ENCODE peak calls at places on chromosomes 3 and 15, in eight cellular contexts. W, M, Z, I, N, J, Q and D are unnamed samples.

GRCh38 chr15:80155001-80155377 is 2.2 kb downstream of the FAH start:
- DNase-seq in W (no peak), M (peak), Z (no peak), I (no peak), N (no peak), J (peak), Q (no peak), D (no peak)

GRCh38 chr15:73935547-73935946 is 9.3 kb downstream of the LOXL1 start:
- DNase-seq in W (no peak), M (peak), Z (peak), I (no peak), N (no peak), J (no peak), Q (no peak), D (no peak)

GRCh38 chr3:16404349-16404895 is 109.1 kb downstream of the RFTN1 start:
- DNase-seq in W (no peak), M (no peak), Z (no peak), I (no peak), N (no peak), J (no peak), Q (no peak), D (no peak)

GRCh38 chr15:63973212-63974009 is 72.9 kb downstream of the DAPK2 start:
- DNase-seq in W (no peak), M (peak), Z (peak), I (no peak), N (no peak), J (no peak), Q (no peak), D (no peak)

GRCh38 chr3:13103416-13104058 is 30.3 kb upstream of the IQSEC1 start:
- DNase-seq in W (no peak), M (no peak), Z (no peak), I (no peak), N (no peak), J (no peak), Q (peak), D (no peak)

GRCh38 chr3:143078883-143079282 is 40.7 kb upstream of the CHST2 start:
- DNase-seq in W (no peak), M (peak), Z (peak), I (no peak), N (no peak), J (peak), Q (no peak), D (no peak)

GRCh38 chr15:67744331-67745058 is 80.8 kb upstream of the SKOR1 start:
- DNase-seq in W (no peak), M (no peak), Z (no peak), I (no peak), N (no peak), J (no peak), Q (no peak), D (no peak)

GRCh38 chr15:80841537-80841936 is 62.4 kb downstream of the CEMIP start:
- DNase-seq in W (no peak), M (no peak), Z (no peak), I (no peak), N (no peak), J (no peak), Q (no peak), D (no peak)

GRCh38 chr3:125110876-125111480 is 55.2 kb upstream of the HEG1 start:
- DNase-seq in W (no peak), M (no peak), Z (no peak), I (no peak), N (no peak), J (no peak), Q (no peak), D (no peak)

GRCh38 chr15:52730163-52730562 is 51.0 kb upstream of the ATOSA start:
- DNase-seq in W (no peak), M (peak), Z (peak), I (no peak), N (no peak), J (peak), Q (no peak), D (no peak)

GRCh38 chr15:50049871-50050270 is 69.2 kb downstream of the ATP8B4 start:
- DNase-seq in W (no peak), M (peak), Z (peak), I (no peak), N (no peak), J (peak), Q (no peak), D (no peak)

GRCh38 chr15:69391046-69391757 is 22.9 kb upstream of the KIF23 start:
- DNase-seq in W (no peak), M (no peak), Z (no peak), I (no peak), N (no peak), J (no peak), Q (no peak), D (no peak)

GRCh38 chr15:101188517-101189340 is 63.1 kb downstream of the CHSY1 start:
- DNase-seq in W (no peak), M (peak), Z (peak), I (no peak), N (no peak), J (peak), Q (no peak), D (no peak)

GRCh38 chr15:27365441-27365840 is 394.5 kb downstream of the GABRG3 start:
- DNase-seq in W (no peak), M (no peak), Z (no peak), I (no peak), N (no peak), J (no peak), Q (no peak), D (no peak)

GRCh38 chr3:165195628-165196576 is at the start of gene SLITRK3:
- DNase-seq in W (no peak), M (no peak), Z (no peak), I (peak), N (no peak), J (no peak), Q (no peak), D (peak)

GRCh38 chr3:139695007-139695406 is 17.2 kb upstream of the NMNAT3 start:
- DNase-seq in W (no peak), M (no peak), Z (no peak), I (no peak), N (no peak), J (no peak), Q (no peak), D (no peak)

GRCh38 chr3:116815831-116816588 is 106.4 kb downstream of the TUSC7 start:
- DNase-seq in W (no peak), M (peak), Z (peak), I (no peak), N (no peak), J (peak), Q (no peak), D (no peak)

GRCh38 chr3:31871939-31872507 is 109.0 kb downstream of the OSBPL10 start:
- DNase-seq in W (no peak), M (no peak), Z (no peak), I (no peak), N (no peak), J (no peak), Q (no peak), D (no peak)

GRCh38 chr3:45870099-45870498 is 16.2 kb upstream of the CCR9 start:
- DNase-seq in W (no peak), M (no peak), Z (no peak), I (no peak), N (no peak), J (no peak), Q (no peak), D (no peak)

GRCh38 chr15:62391565-62392262 is 226.6 kb upstream of the C2CD4B start:
- DNase-seq in W (peak), M (peak), Z (peak), I (peak), N (peak), J (peak), Q (peak), D (peak)

GRCh38 chr3:128495435-128495970 is 2.5 kb upstream of the GATA2 start:
- DNase-seq in W (no peak), M (no peak), Z (no peak), I (no peak), N (no peak), J (no peak), Q (no peak), D (peak)

GRCh38 chr3:190883973-190884832 is 21.7 kb upstream of the GMNC start:
- DNase-seq in W (no peak), M (peak), Z (peak), I (peak), N (no peak), J (peak), Q (no peak), D (peak)

GRCh38 chr3:180700941-180701340 is 21.7 kb upstream of the CCDC39 start:
- DNase-seq in W (no peak), M (no peak), Z (no peak), I (no peak), N (no peak), J (no peak), Q (no peak), D (no peak)

GRCh38 chr3:5583920-5584319 is 396.4 kb downstream of the EDEM1 start:
- DNase-seq in W (no peak), M (no peak), Z (no peak), I (no peak), N (no peak), J (no peak), Q (no peak), D (no peak)
- TF ChIP-seq CTCF in W (no peak), M (no peak), Z (no peak), I (no peak), N (no peak), J (no peak), Q (no peak), D (no peak)

GRCh38 chr3:55483196-55484095 is 3.7 kb downstream of the WNT5A start:
- DNase-seq in W (no peak), M (no peak), Z (no peak), I (no peak), N (no peak), J (no peak), Q (no peak), D (peak)

GRCh38 chr3:55484191-55484644 is 2.9 kb downstream of the WNT5A start:
- DNase-seq in W (no peak), M (no peak), Z (no peak), I (no peak), N (peak), J (no peak), Q (no peak), D (no peak)

GRCh38 chr3:55482496-55483195 is 4.5 kb downstream of the WNT5A start:
- DNase-seq in W (no peak), M (no peak), Z (peak), I (peak), N (no peak), J (no peak), Q (no peak), D (peak)

GRCh38 chr3:55481918-55482495 is 5.1 kb downstream of the WNT5A start:
- DNase-seq in W (no peak), M (peak), Z (peak), I (peak), N (no peak), J (no peak), Q (no peak), D (peak)

GRCh38 chr3:55481067-55481917 is 5.8 kb downstream of the WNT5A start:
- DNase-seq in W (no peak), M (peak), Z (peak), I (peak), N (peak), J (peak), Q (no peak), D (peak)
- TF ChIP-seq CTCF in W (no peak), M (no peak), Z (peak), I (no peak), N (no peak), J (no peak), Q (no peak), D (no peak)

GRCh38 chr15:23039151-23039916 is at the start of gene TUBGCP5:
- DNase-seq in W (peak), M (peak), Z (peak), I (peak), N (peak), J (peak), Q (peak), D (peak)
- TF ChIP-seq CTCF in W (peak), M (peak), Z (peak), I (no peak), N (peak), J (peak), Q (peak), D (no peak)

GRCh38 chr3:27366062-27366591 is 3.1 kb downstream of the NEK10 start:
- DNase-seq in W (no peak), M (no peak), Z (no peak), I (no peak), N (no peak), J (no peak), Q (no peak), D (no peak)

DNA sequence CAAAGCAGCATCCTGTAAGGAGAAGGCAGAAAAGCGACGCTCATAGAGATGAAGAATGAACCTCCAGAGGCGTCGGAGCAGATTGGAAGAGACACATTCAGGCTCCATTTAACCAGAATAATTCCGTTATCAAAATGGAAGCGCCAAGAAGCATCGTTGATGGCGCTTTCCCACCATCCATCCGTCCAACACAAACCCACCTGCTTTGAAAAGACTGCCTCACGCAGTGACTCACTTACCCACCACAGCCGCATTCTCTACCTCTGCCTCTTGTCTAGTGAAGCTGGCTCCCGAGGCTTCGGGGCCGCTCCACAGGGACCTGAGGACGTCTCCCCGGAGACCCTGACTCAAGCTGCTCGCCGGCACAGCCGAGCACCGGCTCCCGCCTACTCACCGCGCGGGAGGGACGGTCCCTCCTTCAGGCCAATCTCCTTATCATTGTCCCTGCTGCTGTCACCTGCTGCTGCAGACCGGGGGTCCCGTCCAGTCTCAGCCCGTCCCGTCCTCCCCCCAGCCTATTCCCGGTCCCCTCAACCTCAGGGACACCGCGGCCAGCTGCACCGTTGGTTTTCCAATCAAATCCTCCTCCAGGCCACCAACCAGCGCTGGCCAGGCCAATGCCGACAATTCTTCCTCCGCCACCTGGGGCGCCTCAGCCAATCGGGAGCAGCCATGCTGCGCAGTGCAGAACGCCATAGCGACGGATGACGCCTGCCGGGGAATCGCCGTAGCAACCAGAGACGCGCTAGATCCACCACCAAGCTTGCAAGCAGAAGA is at the start of gene NEK10:
- DNase-seq in W (peak), M (peak), Z (peak), I (peak), N (peak), J (peak), Q (peak), D (peak)
- TF ChIP-seq CTCF in W (peak), M (no peak), Z (no peak), I (no peak), N (peak), J (no peak), Q (no peak), D (no peak)

DNA sequence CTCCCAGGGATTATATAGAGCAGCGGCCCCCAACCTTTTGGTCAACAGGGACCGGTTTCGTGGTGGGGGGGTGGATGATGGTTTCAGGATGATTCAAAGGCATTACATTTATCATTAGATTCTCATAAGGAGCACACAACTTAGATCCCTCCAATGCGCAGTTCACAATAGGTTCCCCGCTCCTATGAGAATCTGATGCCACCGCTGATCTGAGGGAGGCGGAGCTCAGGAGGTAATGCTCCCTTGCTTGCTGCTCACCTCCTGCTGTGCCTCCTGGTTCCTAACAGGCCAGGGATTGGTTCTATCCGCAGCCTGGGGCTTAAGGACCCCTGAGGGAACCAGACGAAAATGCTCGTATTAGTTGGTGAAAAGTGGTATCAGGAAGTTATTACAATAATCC is 1.3 kb upstream of the HACD2 start:
- DNase-seq in W (no peak), M (peak), Z (no peak), I (peak), N (no peak), J (peak), Q (peak), D (peak)
- TF ChIP-seq CTCF in W (no peak), M (no peak), Z (no peak), I (no peak), N (no peak), J (no peak), Q (no peak), D (no peak)

GRCh38 chr3:60431599-60431958 is 819.7 kb downstream of the FHIT start:
- DNase-seq in W (no peak), M (peak), Z (peak), I (peak), N (no peak), J (peak), Q (no peak), D (no peak)
- TF ChIP-seq CTCF in W (no peak), M (peak), Z (peak), I (no peak), N (peak), J (no peak), Q (peak), D (no peak)

GRCh38 chr3:114155370-114155821 is 23.5 kb downstream of the DRD3 start:
- DNase-seq in W (no peak), M (peak), Z (peak), I (peak), N (peak), J (peak), Q (no peak), D (peak)
- TF ChIP-seq CTCF in W (peak), M (peak), Z (peak), I (peak), N (peak), J (peak), Q (peak), D (peak)